ENCODE peak calls at places on chromosome X, in ten cellular contexts. V, N, J, M, Q, P, L, R, O and Y are unnamed samples.

GRCh38 chrX:127459784-127460183 is 592.4 kb downstream of the ACTRT1 start:
- DNase-seq in V (no peak), N (no peak), J (no peak), M (no peak), Q (no peak), P (no peak), L (peak), R (peak), O (peak), Y (no peak)

GRCh38 chrX:155745792-155746191 is 133.0 kb upstream of the TMLHE start:
- DNase-seq in V (no peak), N (peak), J (no peak), M (no peak), Q (no peak), P (no peak), L (peak), R (no peak), O (no peak), Y (no peak)

GRCh38 chrX:138748480-138748879 is 37.0 kb upstream of the FGF13 start:
- DNase-seq in V (no peak), N (no peak), J (no peak), M (no peak), Q (no peak), P (no peak), L (peak), R (no peak), O (no peak), Y (no peak)

GRCh38 chrX:53049127-53049517 is 533 bp downstream of the GPR173 start:
- DNase-seq in V (no peak), N (no peak), J (no peak), M (no peak), Q (no peak), P (no peak), L (no peak), R (no peak), O (no peak), Y (no peak)

GRCh38 chrX:15269618-15270521 is at the start of gene ASB9:
- DNase-seq in V (peak), N (peak), J (no peak), M (no peak), Q (peak), P (no peak), L (peak), R (peak), O (peak), Y (peak)

GRCh38 chrX:96474357-96475125 is 210.1 kb upstream of the DIAPH2 start:
- DNase-seq in V (no peak), N (no peak), J (no peak), M (no peak), Q (no peak), P (no peak), L (peak), R (no peak), O (no peak), Y (no peak)

GRCh38 chrX:120380699-120381098 is 18.8 kb downstream of the ATP1B4 start:
- DNase-seq in V (no peak), N (no peak), J (no peak), M (peak), Q (no peak), P (no peak), L (peak), R (peak), O (peak), Y (no peak)

GRCh38 chrX:72117636-72118215 is 14.0 kb downstream of the RTL5 start:
- DNase-seq in V (no peak), N (no peak), J (no peak), M (no peak), Q (no peak), P (no peak), L (no peak), R (no peak), O (no peak), Y (no peak)

GRCh38 chrX:91122141-91122540 is 312.5 kb upstream of the PABPC5 start:
- DNase-seq in V (no peak), N (no peak), J (no peak), M (no peak), Q (no peak), P (no peak), L (no peak), R (no peak), O (no peak), Y (no peak)

GRCh38 chrX:106300239-106300638 is 132.1 kb downstream of the PWWP3B start:
- DNase-seq in V (no peak), N (no peak), J (no peak), M (no peak), Q (no peak), P (no peak), L (peak), R (peak), O (no peak), Y (no peak)

GRCh38 chrX:24925430-24925829 is 90.3 kb downstream of the ARX start:
- DNase-seq in V (no peak), N (no peak), J (no peak), M (no peak), Q (no peak), P (no peak), L (peak), R (no peak), O (no peak), Y (no peak)

GRCh38 chrX:109327271-109327670 is 154.6 kb downstream of the GUCY2F start:
- DNase-seq in V (no peak), N (no peak), J (no peak), M (no peak), Q (peak), P (no peak), L (no peak), R (no peak), O (no peak), Y (no peak)

GRCh38 chrX:153556767-153557166 is 39.3 kb downstream of the ATP2B3 start:
- DNase-seq in V (no peak), N (no peak), J (no peak), M (no peak), Q (no peak), P (no peak), L (no peak), R (no peak), O (no peak), Y (no peak)

GRCh38 chrX:46953137-46953527 is 40.9 kb downstream of the JADE3 start:
- DNase-seq in V (no peak), N (no peak), J (no peak), M (no peak), Q (no peak), P (no peak), L (no peak), R (no peak), O (no peak), Y (no peak)

DNA sequence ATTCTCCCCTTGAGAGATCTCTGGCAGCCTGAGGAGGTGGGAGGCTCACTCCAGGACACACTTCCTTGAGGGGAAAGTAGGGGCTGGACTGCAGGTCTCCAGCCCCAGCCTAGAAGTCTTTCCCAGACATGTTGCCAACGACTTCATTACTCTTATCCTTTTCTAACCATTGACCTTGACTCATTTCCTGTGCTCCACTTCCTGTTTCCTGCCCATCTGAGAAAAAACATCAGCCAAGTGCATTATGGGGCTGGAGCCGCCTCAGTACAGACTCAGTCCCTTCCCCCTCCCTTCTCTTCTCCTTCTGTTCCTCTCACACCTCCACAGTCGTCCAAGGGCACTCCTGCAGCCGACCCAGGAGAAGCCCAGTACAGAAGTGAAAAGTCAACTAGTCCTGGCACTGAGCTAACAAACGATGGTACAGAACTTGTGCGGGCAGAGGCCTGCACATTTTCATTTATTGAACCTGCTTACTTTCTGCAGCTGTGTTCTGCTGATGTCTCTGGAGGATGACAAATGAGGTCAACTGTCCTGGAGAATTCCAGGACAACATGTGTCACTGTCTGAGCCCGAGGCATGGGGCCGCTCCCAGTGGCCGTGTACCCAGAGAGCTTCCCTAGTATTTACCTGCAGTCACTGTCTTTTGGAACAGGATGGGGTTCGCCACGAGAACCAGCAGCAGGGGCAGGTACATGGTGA is 20.1 kb downstream of the GPR143 start:
- DNase-seq in V (no peak), N (no peak), J (no peak), M (no peak), Q (peak), P (no peak), L (no peak), R (peak), O (no peak), Y (no peak)
- H3K27ac ChIP-seq in V (peak), N (no peak), J (no peak), M (no peak), Q (peak), P (peak), L (no peak), R (peak), O (no peak), Y (no peak)

DNA sequence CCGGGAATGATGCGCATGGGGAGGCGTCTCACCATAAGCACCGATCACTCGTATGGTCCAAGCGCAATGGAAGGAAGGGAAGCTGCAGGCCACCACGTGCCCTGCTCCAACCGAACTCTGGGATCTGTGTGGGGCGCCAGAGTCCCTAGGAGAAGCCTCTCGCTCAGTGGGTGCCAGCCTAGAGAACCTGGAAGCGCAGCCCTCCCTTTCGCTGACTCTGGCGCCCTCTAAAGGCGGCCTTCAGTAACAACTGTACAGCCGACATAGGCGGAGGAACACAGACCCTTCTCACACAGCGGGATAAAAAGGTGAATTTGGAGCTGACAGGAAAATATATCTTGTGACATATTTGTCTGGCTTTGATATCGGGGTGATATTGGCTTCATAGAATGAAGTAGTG is 76.0 kb downstream of the INTS6L start:
- DNase-seq in V (no peak), N (peak), J (peak), M (no peak), Q (no peak), P (peak), L (peak), R (peak), O (peak), Y (peak)
- TF ChIP-seq CTCF in V (peak), N (peak), J (peak), M (peak), Q (peak), P (peak), L (peak), R (peak), O (peak), Y (no peak)

DNA sequence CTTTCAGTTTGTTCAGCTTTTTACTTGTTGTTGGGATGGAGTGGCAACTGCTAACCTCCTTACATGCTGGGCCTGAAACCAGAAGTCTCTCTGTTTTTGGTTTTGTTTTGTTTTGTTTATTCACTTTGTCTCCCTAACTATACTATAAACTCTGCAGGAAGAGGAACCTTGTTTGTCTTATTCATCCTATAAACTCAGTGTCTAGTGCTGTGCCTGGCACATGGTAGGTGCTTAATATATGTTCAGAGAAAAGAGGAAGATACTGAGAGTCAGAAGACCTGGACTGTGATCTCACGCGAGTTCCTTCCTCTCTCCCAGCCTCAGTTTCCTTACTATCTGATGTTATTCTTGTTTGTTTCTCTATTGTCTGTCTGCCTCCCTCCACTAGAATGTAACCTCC is 71.3 kb downstream of the PRPS1 start:
- DNase-seq in V (no peak), N (no peak), J (no peak), M (no peak), Q (no peak), P (no peak), L (no peak), R (no peak), O (no peak), Y (no peak)
- H3K27ac ChIP-seq in V (no peak), N (peak), J (no peak), M (no peak), Q (no peak), P (no peak), L (no peak), R (no peak), O (no peak), Y (peak)

DNA sequence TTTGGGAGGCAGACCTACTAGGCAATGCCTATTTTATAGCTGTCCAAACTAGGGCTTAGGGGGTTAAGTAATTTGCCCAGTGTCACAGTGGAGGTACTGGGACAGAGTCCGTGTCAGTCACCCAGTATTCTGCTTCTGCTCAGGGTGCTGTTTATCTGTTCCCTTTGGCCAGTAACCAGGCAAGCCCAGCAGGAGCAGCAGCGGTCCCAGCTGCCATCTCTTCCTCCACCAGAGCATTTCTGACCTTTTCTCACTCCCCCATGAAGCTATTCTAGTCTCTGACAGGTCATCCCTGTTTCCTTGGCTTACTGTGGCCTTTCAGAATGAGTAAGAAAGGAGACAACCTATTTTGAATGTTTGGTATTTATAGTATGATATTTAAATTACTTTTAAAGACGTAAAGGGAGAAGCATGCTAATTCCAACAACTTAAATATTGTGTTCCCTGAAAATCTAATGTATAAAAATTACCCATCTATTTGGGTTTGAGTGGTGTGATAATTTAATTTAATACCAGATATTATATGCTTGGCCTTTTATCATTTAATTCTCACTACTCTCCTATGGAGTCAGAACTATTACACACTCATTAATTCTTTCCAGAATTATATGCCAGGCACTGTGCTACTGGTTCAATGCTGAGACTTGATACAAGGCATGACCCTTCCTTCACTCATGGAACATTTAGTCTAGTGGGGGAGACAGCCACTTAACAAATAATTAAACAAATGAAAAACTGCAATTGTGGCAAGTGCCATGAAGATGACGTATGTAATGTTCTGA is 60.6 kb downstream of the RPS6KA3 start:
- DNase-seq in V (no peak), N (no peak), J (no peak), M (no peak), Q (peak), P (peak), L (no peak), R (no peak), O (no peak), Y (no peak)
- TF ChIP-seq CTCF in V (no peak), N (no peak), J (no peak), M (no peak), Q (no peak), P (no peak), L (no peak), R (no peak), O (no peak), Y (no peak)

DNA sequence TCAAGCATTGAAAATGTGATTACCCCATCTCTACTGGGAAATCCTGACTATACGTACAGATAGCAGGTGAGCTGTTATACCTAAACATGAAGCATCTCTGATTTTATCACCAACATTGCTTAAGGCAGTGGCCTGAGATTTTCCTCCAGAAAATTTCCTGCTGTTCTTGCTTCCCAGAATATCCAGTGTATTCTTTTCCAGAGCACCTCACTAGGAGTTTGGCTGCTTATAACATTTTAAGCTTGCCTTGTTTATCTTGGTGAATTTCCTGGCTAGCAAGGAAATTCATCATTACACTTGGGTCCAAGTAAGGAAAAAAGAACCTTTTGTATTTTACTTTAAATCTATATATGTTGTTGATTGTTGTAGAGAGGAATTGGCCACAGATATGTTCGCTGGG is 73.0 kb upstream of the CLCN4 start:
- DNase-seq in V (no peak), N (no peak), J (no peak), M (no peak), Q (no peak), P (no peak), L (no peak), R (no peak), O (no peak), Y (no peak)
- H3K27ac ChIP-seq in V (no peak), N (peak), J (peak), M (no peak), Q (no peak), P (peak), L (peak), R (no peak), O (no peak), Y (peak)

DNA sequence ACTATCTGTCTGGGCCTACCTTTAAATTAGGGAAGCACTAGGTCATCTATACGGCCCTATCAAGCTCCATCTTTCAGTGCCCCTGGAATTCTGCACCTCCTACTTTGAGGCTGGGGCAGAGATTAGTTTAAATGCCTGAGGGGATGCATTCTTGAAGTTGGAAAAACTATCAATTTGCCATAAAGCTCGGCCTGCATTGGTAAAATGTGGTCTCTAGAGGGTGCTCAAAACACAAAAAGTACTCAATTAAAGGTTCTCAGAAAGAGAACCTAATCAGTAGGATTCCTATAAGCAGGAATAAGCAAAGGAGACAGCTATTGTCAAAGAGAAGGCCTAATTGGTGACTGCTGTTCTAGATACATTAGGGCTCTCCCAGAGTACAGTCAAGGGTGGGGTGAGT is 111.7 kb downstream of the AMER1 start:
- DNase-seq in V (no peak), N (no peak), J (no peak), M (no peak), Q (peak), P (no peak), L (peak), R (no peak), O (no peak), Y (no peak)
- TF ChIP-seq CTCF in V (no peak), N (peak), J (no peak), M (no peak), Q (peak), P (peak), L (peak), R (no peak), O (peak), Y (peak)

DNA sequence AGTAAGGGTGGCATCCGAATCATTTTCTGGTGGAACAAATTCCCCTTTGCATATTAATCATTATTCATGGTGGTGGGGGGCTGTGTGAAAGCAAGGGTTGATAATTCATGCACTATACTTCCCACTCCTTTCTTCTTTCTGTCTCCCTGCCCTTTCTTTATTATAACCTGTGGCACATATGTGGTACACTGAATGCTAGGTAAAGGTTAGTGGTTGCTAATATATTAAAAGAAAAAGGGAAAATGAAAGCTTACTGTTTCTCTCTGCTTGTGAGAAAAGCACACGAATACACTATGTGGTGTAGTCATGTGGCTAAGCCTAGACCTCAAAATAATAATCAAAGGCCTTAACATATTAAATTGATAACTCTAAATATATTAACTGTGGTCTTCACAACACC is 178.4 kb upstream of the RPS6KA3 start:
- DNase-seq in V (no peak), N (no peak), J (no peak), M (no peak), Q (no peak), P (no peak), L (no peak), R (no peak), O (no peak), Y (no peak)
- H3K27ac ChIP-seq in V (no peak), N (no peak), J (no peak), M (no peak), Q (no peak), P (no peak), L (no peak), R (no peak), O (no peak), Y (no peak)

GRCh38 chrX:21958187-21958586 is 17.7 kb downstream of the SMS start:
- DNase-seq in V (no peak), N (no peak), J (no peak), M (no peak), Q (no peak), P (no peak), L (no peak), R (no peak), O (no peak), Y (no peak)

GRCh38 chrX:21958888-21959287 is 18.4 kb downstream of the SMS start:
- DNase-seq in V (no peak), N (no peak), J (no peak), M (no peak), Q (no peak), P (no peak), L (no peak), R (no peak), O (no peak), Y (no peak)

GRCh38 chrX:21959362-21960051 is 19.0 kb downstream of the SMS start:
- DNase-seq in V (no peak), N (no peak), J (no peak), M (no peak), Q (no peak), P (no peak), L (no peak), R (no peak), O (no peak), Y (no peak)

GRCh38 chrX:21961142-21961541 is 20.6 kb downstream of the SMS start:
- DNase-seq in V (no peak), N (no peak), J (no peak), M (no peak), Q (no peak), P (no peak), L (no peak), R (no peak), O (no peak), Y (no peak)

GRCh38 chrX:21960569-21960968 is 20.1 kb downstream of the SMS start:
- DNase-seq in V (no peak), N (no peak), J (no peak), M (no peak), Q (no peak), P (no peak), L (no peak), R (no peak), O (no peak), Y (no peak)
- TF ChIP-seq CTCF in V (no peak), N (no peak), J (no peak), M (no peak), Q (no peak), P (no peak), L (no peak), R (no peak), O (no peak), Y (no peak)

GRCh38 chrX:132694331-132694823 is 205.5 kb upstream of the MBNL3 start:
- DNase-seq in V (no peak), N (no peak), J (no peak), M (no peak), Q (no peak), P (no peak), L (no peak), R (no peak), O (no peak), Y (no peak)

GRCh38 chrX:132692066-132692465 is 203.2 kb upstream of the MBNL3 start:
- DNase-seq in V (no peak), N (peak), J (no peak), M (no peak), Q (peak), P (no peak), L (no peak), R (no peak), O (no peak), Y (peak)

GRCh38 chrX:132689741-132690140 is 200.9 kb upstream of the MBNL3 start:
- DNase-seq in V (no peak), N (no peak), J (no peak), M (no peak), Q (no peak), P (no peak), L (no peak), R (no peak), O (no peak), Y (no peak)

GRCh38 chrX:132692526-132692925 is 203.7 kb upstream of the MBNL3 start:
- DNase-seq in V (no peak), N (no peak), J (no peak), M (no peak), Q (no peak), P (no peak), L (peak), R (no peak), O (no peak), Y (no peak)
- H3K27ac ChIP-seq in V (no peak), N (no peak), J (no peak), M (no peak), Q (no peak), P (no peak), L (no peak), R (no peak), O (no peak), Y (no peak)